ENCODE peak calls at places on chromosome 10, in eight cellular contexts. B is epithelial cell of esophagus, R is tibial artery, S is suprapubic skin, A is cardiac muscle cell, C is K562, G is fibroblast of the aortic adventitia, I is testis. M is an unnamed sample.

GRCh38 chr10:106612381-106612780 is 552.1 kb downstream of the SORCS1 start:
- DNase-seq in B (no peak), R (no peak), I (no peak), A (no peak), S (no peak), C (no peak), G (no peak), M (no peak)

GRCh38 chr10:30417301-30417700 is 16.7 kb upstream of the MAP3K8 start:
- DNase-seq in B (no peak), I (no peak), S (no peak), G (no peak), A (no peak), R (no peak), C (no peak), M (no peak)

GRCh38 chr10:80554050-80554449 is 16.3 kb downstream of the SH2D4B start:
- DNase-seq in A (no peak), R (no peak), G (no peak), S (no peak), I (no peak), C (no peak), B (no peak), M (no peak)

GRCh38 chr10:33321516-33321915 is 13.0 kb downstream of the NRP1 start:
- DNase-seq in R (no peak), C (no peak), S (no peak), B (no peak), G (peak), I (no peak), A (peak), M (peak)

GRCh38 chr10:91617073-91617580 is 15.7 kb downstream of the PPP1R3C start:
- DNase-seq in B (peak), R (no peak), G (peak), I (no peak), A (peak), C (no peak), S (no peak), M (peak)

GRCh38 chr10:61895898-61896605 is 5.4 kb upstream of the ARID5B start:
- DNase-seq in R (no peak), S (no peak), B (no peak), I (no peak), G (no peak), C (no peak), A (no peak), M (no peak)

GRCh38 chr10:17768506-17768905 is 16.5 kb downstream of the TMEM236 start:
- DNase-seq in R (no peak), S (no peak), B (peak), C (no peak), I (no peak), A (no peak), G (no peak), M (no peak)

GRCh38 chr10:73859441-73860049 is 14.8 kb downstream of the CAMK2G start:
- DNase-seq in R (no peak), A (no peak), B (no peak), I (no peak), G (no peak), S (no peak), C (no peak), M (no peak)

GRCh38 chr10:76302936-76303656 is 871.7 kb downstream of the LRMDA start:
- DNase-seq in G (peak), A (peak), B (no peak), R (no peak), I (no peak), S (no peak), C (no peak), M (peak)

GRCh38 chr10:71092812-71093391 is 119.5 kb upstream of the UNC5B start:
- DNase-seq in I (no peak), C (peak), A (no peak), S (peak), R (peak), G (no peak), B (no peak), M (no peak)

GRCh38 chr10:43409385-43410109 is 561 bp upstream of the HNRNPF start:
- DNase-seq in C (no peak), S (no peak), A (peak), G (no peak), R (peak), I (peak), B (no peak), M (no peak)

GRCh38 chr10:112950714-112951348 is 784 bp downstream of the TCF7L2 start:
- DNase-seq in B (peak), S (no peak), I (peak), A (peak), R (peak), G (peak), C (peak), M (peak)

GRCh38 chr10:133158756-133159610 is 1.0 kb upstream of the KNDC1 start:
- DNase-seq in S (peak), I (peak), C (peak), A (peak), R (peak), B (no peak), G (no peak), M (peak)

GRCh38 chr10:44851413-44851812 is 59.7 kb upstream of the TMEM72 start:
- DNase-seq in G (no peak), C (no peak), I (no peak), A (no peak), B (no peak), S (no peak), R (no peak), M (no peak)

GRCh38 chr10:10520391-10521385 is 497.0 kb upstream of the CELF2 start:
- DNase-seq in I (no peak), G (no peak), S (no peak), B (no peak), A (no peak), C (no peak), R (no peak), M (no peak)

GRCh38 chr10:7488418-7488829 is 77.6 kb upstream of the SFMBT2 start:
- DNase-seq in B (peak), C (no peak), S (no peak), G (no peak), R (no peak), I (peak), A (peak), M (peak)

GRCh38 chr10:77856566-77856965 is 70.0 kb downstream of the DLG5 start:
- DNase-seq in G (no peak), B (no peak), I (no peak), R (no peak), S (no peak), C (no peak), A (no peak), M (no peak)

GRCh38 chr10:30027057-30028005 is 32.1 kb downstream of the JCAD start:
- DNase-seq in G (no peak), I (peak), A (no peak), C (peak), S (no peak), B (no peak), R (no peak), M (no peak)

GRCh38 chr10:20627918-20628499 is 269.1 kb downstream of the NEBL start:
- DNase-seq in R (no peak), I (no peak), C (no peak), G (no peak), B (no peak), S (no peak), A (no peak), M (no peak)

GRCh38 chr10:71188201-71188600 is 24.2 kb upstream of the UNC5B start:
- DNase-seq in A (no peak), I (no peak), G (no peak), R (no peak), B (no peak), S (no peak), C (no peak), M (no peak)

GRCh38 chr10:79148452-79149344 is 79.9 kb downstream of the ZMIZ1 start:
- DNase-seq in G (peak), A (no peak), B (peak), R (peak), I (peak), C (peak), S (peak), M (peak)

GRCh38 chr10:99551158-99551557 is 18.4 kb downstream of the NKX2-3 start:
- DNase-seq in C (no peak), B (peak), I (no peak), R (no peak), G (no peak), A (peak), S (no peak), M (peak)

GRCh38 chr10:42998481-42999384 is 78.1 kb upstream of the RET start:
- DNase-seq in S (no peak), B (no peak), A (no peak), C (no peak), R (peak), G (no peak), I (no peak), M (no peak)

GRCh38 chr10:128626397-128627060 is 500.3 kb upstream of the MKI67 start:
- DNase-seq in A (no peak), I (no peak), B (no peak), R (no peak), S (no peak), G (no peak), C (no peak), M (no peak)

GRCh38 chr10:17872191-17873091 is 63.3 kb downstream of the MRC1 start:
- DNase-seq in A (peak), R (no peak), I (no peak), C (no peak), B (peak), S (no peak), G (peak), M (peak)

GRCh38 chr10:123331438-123331837 is 177.2 kb downstream of the BUB3 start:
- DNase-seq in A (peak), R (no peak), C (no peak), S (no peak), I (no peak), G (peak), B (peak), M (no peak)

GRCh38 chr10:130491698-130492050 is 355.5 kb downstream of the GLRX3 start:
- DNase-seq in C (no peak), I (no peak), B (no peak), S (no peak), A (no peak), R (no peak), G (no peak), M (no peak)

GRCh38 chr10:131452926-131453771 is 141.6 kb upstream of the TCERG1L start:
- DNase-seq in G (no peak), C (no peak), S (peak), A (peak), R (peak), B (no peak), I (peak), M (no peak)

GRCh38 chr10:92760609-92761008 is 70.9 kb downstream of the HHEX start:
- DNase-seq in C (no peak), S (no peak), B (peak), R (no peak), I (no peak), G (peak), A (peak), M (peak)

GRCh38 chr10:30233186-30233958 is 115.7 kb downstream of the MTPAP start:
- DNase-seq in G (no peak), R (no peak), A (peak), I (peak), B (peak), C (no peak), S (no peak), M (peak)

GRCh38 chr10:23095966-23096813 is 811 bp downstream of the MSRB2 start:
- DNase-seq in I (peak), C (no peak), S (no peak), G (peak), R (peak), B (peak), A (peak), M (peak)

GRCh38 chr10:43278216-43278615 is 11.4 kb upstream of the RASGEF1A start:
- DNase-seq in C (no peak), G (no peak), I (no peak), A (no peak), S (no peak), B (peak), R (no peak), M (no peak)

GRCh38 chr10:131850490-131850880 is 50.3 kb upstream of the PPP2R2D start:
- DNase-seq in B (no peak), I (no peak), C (no peak), A (peak), R (peak), S (no peak), G (no peak), M (no peak)

GRCh38 chr10:122152544-122152943 is 118.6 kb upstream of the BTBD16 start:
- DNase-seq in A (peak), C (no peak), S (peak), B (no peak), G (peak), I (no peak), R (peak), M (no peak)

GRCh38 chr10:107091126-107091525 is 73.4 kb downstream of the SORCS1 start:
- DNase-seq in G (no peak), R (no peak), C (no peak), A (no peak), B (no peak), S (no peak), I (no peak), M (no peak)

GRCh38 chr10:50615654-50616053 is 8.1 kb downstream of the SGMS1 start:
- DNase-seq in R (no peak), S (no peak), I (no peak), G (no peak), A (no peak), B (no peak), C (no peak), M (no peak)

GRCh38 chr10:50613150-50613549 is 10.6 kb downstream of the SGMS1 start:
- DNase-seq in R (no peak), S (no peak), C (no peak), I (no peak), B (no peak), A (no peak), G (no peak), M (no peak)

GRCh38 chr10:50613726-50614443 is 9.9 kb downstream of the SGMS1 start:
- DNase-seq in G (no peak), B (no peak), S (no peak), A (no peak), I (no peak), R (no peak), C (no peak), M (no peak)

GRCh38 chr10:50618624-50619023 is 5.1 kb downstream of the SGMS1 start:
- DNase-seq in B (peak), S (no peak), C (no peak), G (no peak), A (no peak), I (no peak), R (no peak), M (no peak)

GRCh38 chr10:50614444-50615137 is 9.2 kb downstream of the SGMS1 start:
- DNase-seq in B (peak), G (no peak), S (no peak), I (no peak), C (peak), A (no peak), R (no peak), M (no peak)
- TF ChIP-seq CTCF in B (peak), G (no peak), S (peak), I (no peak), C (peak), A (no peak), R (no peak), M (no peak)

GRCh38 chr10:87658858-87659555 is 671 bp upstream of the PAPSS2 start:
- DNase-seq in B (no peak), G (no peak), S (no peak), I (peak), A (no peak), C (no peak), R (no peak), M (peak)
- H3K4me3 ChIP-seq in B (no peak), G (peak), S (peak), I (peak), A (peak), C (no peak), R (peak), M (peak)

GRCh38 chr10:36888925-36889573 is 236.3 kb upstream of the ANKRD30A start:
- DNase-seq in B (peak), G (no peak), R (no peak), S (no peak), C (peak), I (peak), A (peak), M (peak)
- TF ChIP-seq CTCF in B (peak), G (no peak), R (no peak), S (no peak), C (peak), I (no peak), A (peak), M (peak)

DNA sequence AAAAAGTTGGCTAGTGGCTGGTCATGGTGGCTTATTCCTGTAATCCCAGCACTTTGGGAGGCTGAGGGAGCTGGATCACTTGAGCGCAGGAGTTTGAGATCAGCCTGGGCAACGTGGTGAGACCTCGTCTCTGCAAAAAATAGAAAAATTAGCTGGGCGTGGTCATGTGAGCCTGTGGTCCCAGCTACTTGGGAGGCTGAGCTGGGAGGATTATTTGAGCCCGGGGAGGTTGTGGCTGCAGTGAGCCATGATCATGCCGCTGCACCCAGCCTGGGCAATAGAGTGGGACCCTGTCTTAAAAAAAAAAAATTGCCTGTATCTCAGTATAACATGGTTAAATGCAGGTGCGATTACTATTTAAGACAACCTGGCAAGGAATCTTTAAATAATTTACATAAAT is 61.0 kb downstream of the ADD3 start:
- DNase-seq in I (no peak), G (no peak), A (no peak), C (no peak), B (no peak), S (no peak), R (no peak), M (no peak)
- H3K4me3 ChIP-seq in I (no peak), G (no peak), A (no peak), C (no peak), B (no peak), S (no peak), R (no peak), M (no peak)

GRCh38 chr10:86233131-86233530 is 133.5 kb downstream of the GRID1 start:
- DNase-seq in R (no peak), C (no peak), B (no peak), S (no peak), A (no peak), G (no peak), I (no peak), M (no peak)

GRCh38 chr10:86232646-86233045 is 133.9 kb downstream of the GRID1 start:
- DNase-seq in G (no peak), A (no peak), B (no peak), R (no peak), C (no peak), S (no peak), I (no peak), M (no peak)

GRCh38 chr10:86231796-86232560 is 134.6 kb downstream of the GRID1 start:
- DNase-seq in B (no peak), G (no peak), R (no peak), I (no peak), C (no peak), S (no peak), A (no peak), M (no peak)

GRCh38 chr10:86234553-86235270 is 131.9 kb downstream of the GRID1 start:
- DNase-seq in B (no peak), C (no peak), R (no peak), G (no peak), A (no peak), S (no peak), I (no peak), M (no peak)

DNA sequence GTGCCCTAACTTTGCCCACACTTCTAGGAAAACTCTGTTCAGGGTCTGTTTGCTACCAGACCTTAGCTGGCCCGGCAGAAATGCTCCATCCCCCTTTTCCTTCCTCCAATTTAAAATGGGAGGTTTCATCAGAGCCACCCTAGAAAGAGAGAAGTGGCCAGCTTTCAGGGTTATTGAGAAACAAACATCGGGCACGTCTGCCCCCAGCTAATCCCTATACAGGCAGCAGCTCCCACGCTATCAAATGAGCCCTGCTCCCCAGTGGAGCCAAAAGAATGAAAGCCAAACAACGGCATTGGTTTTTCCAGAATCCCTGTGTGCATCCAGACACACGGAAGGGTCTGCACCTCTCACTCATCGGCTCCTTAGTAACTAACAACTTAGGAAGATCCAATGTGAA is 132.5 kb downstream of the GRID1 start:
- DNase-seq in S (no peak), B (no peak), A (no peak), I (no peak), C (no peak), G (no peak), R (no peak), M (no peak)
- TF ChIP-seq CTCF in S (no peak), B (no peak), A (no peak), I (no peak), C (no peak), G (no peak), R (no peak), M (no peak)

DNA sequence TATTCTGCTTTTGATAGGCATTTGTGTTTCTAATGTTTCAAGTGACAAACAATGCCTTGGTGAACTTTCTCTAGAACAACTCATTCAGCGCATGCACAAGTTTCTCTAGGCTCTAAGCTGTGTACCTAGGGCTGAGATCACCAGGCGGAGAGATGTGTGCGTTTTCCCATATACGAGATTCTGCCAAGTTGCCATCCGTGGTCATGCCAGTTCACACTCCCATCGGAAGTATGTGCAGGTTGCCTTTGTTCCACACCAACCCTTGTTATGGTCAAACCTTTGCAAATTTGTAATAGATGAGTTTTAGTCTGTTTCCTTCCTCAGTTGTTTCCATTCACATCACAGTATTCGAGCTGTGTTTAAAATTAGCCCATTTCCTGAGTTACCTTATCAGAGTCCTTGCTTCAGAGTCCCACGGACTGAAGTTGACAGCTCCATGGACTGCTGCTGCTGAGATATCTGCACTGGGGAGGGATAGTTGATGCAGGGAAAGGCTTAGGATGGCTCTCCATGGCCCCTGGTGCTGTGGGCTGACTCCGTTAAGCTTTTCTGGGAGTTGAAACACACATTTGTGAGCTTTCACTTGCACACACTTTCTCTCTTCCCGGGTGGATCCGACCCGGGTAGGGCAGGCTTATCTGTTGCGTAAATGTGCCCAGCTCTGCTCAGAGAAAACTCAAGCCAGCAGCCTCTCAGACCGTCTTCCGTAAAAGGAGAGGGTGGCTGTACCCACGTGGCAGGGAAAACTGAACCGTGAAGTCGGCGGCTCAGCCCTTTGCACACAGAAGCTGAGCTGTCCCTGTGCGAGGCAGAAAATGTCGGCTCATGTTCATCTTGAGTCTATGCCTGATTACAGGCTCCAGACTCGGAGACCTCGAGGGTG is 49.4 kb downstream of the HK1 start:
- DNase-seq in G (peak), B (peak), A (peak), S (peak), C (no peak), I (peak), R (peak), M (peak)
- H3K4me3 ChIP-seq in G (peak), B (peak), A (no peak), S (peak), C (no peak), I (no peak), R (peak), M (peak)

GRCh38 chr10:104139221-104139620 is 17.2 kb downstream of the SFR1 start:
- DNase-seq in R (no peak), A (no peak), C (no peak), I (no peak), S (no peak), G (peak), B (peak), M (peak)
- TF ChIP-seq CTCF in R (no peak), A (peak), C (peak), I (no peak), S (no peak), G (peak), B (peak), M (peak)

GRCh38 chr10:111076191-111076681 is 593 bp upstream of the ADRA2A start:
- DNase-seq in R (no peak), B (peak), A (peak), S (no peak), I (peak), G (peak), C (peak), M (peak)

GRCh38 chr10:111077715-111078504 is 1.1 kb downstream of the ADRA2A start:
- DNase-seq in S (no peak), I (peak), R (no peak), G (no peak), B (peak), A (peak), C (no peak), M (no peak)

GRCh38 chr10:111078505-111079185 is 1.8 kb downstream of the ADRA2A start:
- DNase-seq in B (no peak), S (no peak), I (no peak), G (no peak), A (no peak), C (no peak), R (no peak), M (no peak)

GRCh38 chr10:111075577-111076185 is 1.1 kb upstream of the ADRA2A start:
- DNase-seq in S (no peak), I (no peak), G (no peak), A (no peak), B (no peak), R (no peak), C (no peak), M (no peak)

GRCh38 chr10:111076682-111077661 is at the start of gene ADRA2A:
- DNase-seq in B (peak), A (peak), C (no peak), G (peak), I (peak), R (no peak), S (no peak), M (peak)
- H3K4me3 ChIP-seq in B (peak), A (peak), C (no peak), G (peak), I (peak), R (peak), S (peak), M (peak)